ENCODE peak calls at places on chromosome 6, in five cellular contexts. V is T-helper 2 cell, T is AG08395, Q is body of pancreas, M is Ammon's horn. Y is an unnamed sample.
A peak's percentile ranks its signal among the peaks of the same experiment; 100 is the strongest.

GRCh38 chr6:352474-352873 is 39.1 kb upstream of the IRF4 start:
- DNase-seq in V (no peak), T (no peak), Q (no peak), M (no peak), Y (no peak)

GRCh38 chr6:31531771-31532643 is 3.2 kb downstream of the MCCD1 start:
- DNase-seq in V (no peak), T (no peak), Q (no peak), M (no peak), Y (no peak)

GRCh38 chr6:156809034-156809433 is 31.9 kb downstream of the ARID1B start:
- DNase-seq in V (no peak), T (peak; percentile 55), Q (no peak), M (peak; percentile 64), Y (peak; percentile 91)

GRCh38 chr6:43938178-43939101 is 168.4 kb downstream of the VEGFA start:
- DNase-seq in V (no peak), T (no peak), Q (no peak), M (no peak), Y (no peak)

GRCh38 chr6:105136433-105137350 is 43.1 kb downstream of the POPDC3 start:
- DNase-seq in V (no peak), T (peak; percentile 85), Q (peak; percentile 40), M (peak; percentile 73), Y (peak; percentile 64)

GRCh38 chr6:165695736-165696515 is 32.9 kb upstream of the PDE10A start:
- DNase-seq in V (no peak), T (no peak), Q (no peak), M (no peak), Y (no peak)

GRCh38 chr6:158016571-158017383 is 35.1 kb downstream of the SYNJ2 start:
- DNase-seq in V (no peak), T (peak; percentile 45), Q (no peak), M (peak; percentile 56), Y (no peak)

GRCh38 chr6:41278699-41279405 is 7.6 kb downstream of the TREM1 start:
- DNase-seq in V (peak; percentile 37), T (no peak), Q (peak; percentile 60), M (peak; percentile 52), Y (peak; percentile 37)

GRCh38 chr6:4806308-4807190 is 30.3 kb downstream of the CDYL start:
- DNase-seq in V (no peak), T (no peak), Q (no peak), M (no peak), Y (no peak)

GRCh38 chr6:143348531-143348930 is 102.0 kb downstream of the ADAT2 start:
- DNase-seq in V (no peak), T (no peak), Q (no peak), M (no peak), Y (no peak)

GRCh38 chr6:148055410-148055809 is 287.2 kb upstream of the SASH1 start:
- DNase-seq in V (no peak), T (no peak), Q (no peak), M (no peak), Y (no peak)

Y was measured in pons.